ENCODE peak calls at places on chromosomes 7 and 10, in nine cellular contexts. One of them, this sample, is unnamed.
A peak's percentile ranks its signal among the peaks of the same experiment; 100 is the strongest.

GRCh38 chr7:106070201-106070551 is 41.9 kb downstream of the SYPL1 start:
- DNase-seq in AG09309: no peak
- DNase-seq in SK-MEL-5: no peak
- DNase-seq in stimulated activated CD4-positive, alpha-beta T cell treated with anti-CD3 and anti-CD28 coated beads, Interleukin-4, amount 100 ng/mL, for 24 hours: no peak
- DNase-seq in NCI-H460: no peak
- DNase-seq in epithelial cell of esophagus: peak; percentile 84
- DNase-seq in cerebellar cortex: peak; percentile 77
- DNase-seq in GM18507: no peak
- DNase-seq in SK-N-SH: peak; percentile 29
- DNase-seq in this sample: no peak

GRCh38 chr10:3803884-3804741 is 19.1 kb upstream of the KLF6 start:
- DNase-seq in AG09309: no peak
- DNase-seq in NCI-H460: no peak
- DNase-seq in stimulated activated CD4-positive, alpha-beta T cell treated with anti-CD3 and anti-CD28 coated beads, Interleukin-4, amount 100 ng/mL, for 24 hours: peak; percentile 77
- DNase-seq in GM18507: no peak
- DNase-seq in SK-MEL-5: peak; percentile 53
- DNase-seq in epithelial cell of esophagus: no peak
- DNase-seq in SK-N-SH: no peak
- DNase-seq in cerebellar cortex: no peak
- DNase-seq in this sample: no peak

GRCh38 chr7:39054731-39055130 is 77.0 kb downstream of the POU6F2 start:
- DNase-seq in cerebellar cortex: no peak
- DNase-seq in epithelial cell of esophagus: peak; percentile 2
- DNase-seq in stimulated activated CD4-positive, alpha-beta T cell treated with anti-CD3 and anti-CD28 coated beads, Interleukin-4, amount 100 ng/mL, for 24 hours: no peak
- DNase-seq in NCI-H460: no peak
- DNase-seq in SK-MEL-5: no peak
- DNase-seq in GM18507: no peak
- DNase-seq in SK-N-SH: no peak
- DNase-seq in AG09309: no peak
- DNase-seq in this sample: no peak

GRCh38 chr7:106598663-106599342 is 62.2 kb downstream of the CCDC71L start:
- DNase-seq in GM18507: peak; percentile 47
- DNase-seq in stimulated activated CD4-positive, alpha-beta T cell treated with anti-CD3 and anti-CD28 coated beads, Interleukin-4, amount 100 ng/mL, for 24 hours: peak; percentile 75
- DNase-seq in epithelial cell of esophagus: peak; percentile 84
- DNase-seq in cerebellar cortex: peak; percentile 15
- DNase-seq in SK-N-SH: peak; percentile 17
- DNase-seq in NCI-H460: peak; percentile 65
- DNase-seq in SK-MEL-5: peak; percentile 99
- DNase-seq in AG09309: peak; percentile 2
- DNase-seq in this sample: peak; percentile 26

GRCh38 chr10:129900825-129901224 is 63.2 kb downstream of the EBF3 start:
- DNase-seq in AG09309: no peak
- DNase-seq in epithelial cell of esophagus: no peak
- DNase-seq in GM18507: no peak
- DNase-seq in stimulated activated CD4-positive, alpha-beta T cell treated with anti-CD3 and anti-CD28 coated beads, Interleukin-4, amount 100 ng/mL, for 24 hours: no peak
- DNase-seq in cerebellar cortex: no peak
- DNase-seq in SK-MEL-5: no peak
- DNase-seq in NCI-H460: no peak
- DNase-seq in SK-N-SH: no peak
- DNase-seq in this sample: no peak

GRCh38 chr7:108570146-108570755 is 577 bp downstream of the DNAJB9 start:
- DNase-seq in SK-MEL-5: peak; percentile 66
- DNase-seq in GM18507: no peak
- DNase-seq in AG09309: no peak
- DNase-seq in SK-N-SH: peak; percentile 64
- DNase-seq in stimulated activated CD4-positive, alpha-beta T cell treated with anti-CD3 and anti-CD28 coated beads, Interleukin-4, amount 100 ng/mL, for 24 hours: peak; percentile 50
- DNase-seq in NCI-H460: peak; percentile 31
- DNase-seq in cerebellar cortex: peak; percentile 64
- DNase-seq in epithelial cell of esophagus: peak; percentile 78
- DNase-seq in this sample: no peak

GRCh38 chr10:98444314-98445006 is 2.3 kb downstream of the HPS1 start:
- DNase-seq in SK-MEL-5: no peak
- DNase-seq in epithelial cell of esophagus: no peak
- DNase-seq in NCI-H460: no peak
- DNase-seq in GM18507: no peak
- DNase-seq in SK-N-SH: no peak
- DNase-seq in AG09309: no peak
- DNase-seq in stimulated activated CD4-positive, alpha-beta T cell treated with anti-CD3 and anti-CD28 coated beads, Interleukin-4, amount 100 ng/mL, for 24 hours: no peak
- DNase-seq in cerebellar cortex: no peak
- DNase-seq in this sample: no peak

GRCh38 chr7:39721345-39721744 is 98.0 kb downstream of the RALA start:
- DNase-seq in SK-MEL-5: peak; percentile 36
- DNase-seq in stimulated activated CD4-positive, alpha-beta T cell treated with anti-CD3 and anti-CD28 coated beads, Interleukin-4, amount 100 ng/mL, for 24 hours: no peak
- DNase-seq in AG09309: no peak
- DNase-seq in SK-N-SH: no peak
- DNase-seq in GM18507: no peak
- DNase-seq in epithelial cell of esophagus: no peak
- DNase-seq in cerebellar cortex: no peak
- DNase-seq in NCI-H460: no peak
- DNase-seq in this sample: no peak

GRCh38 chr7:114466911-114467310 is 52.3 kb downstream of the FOXP2 start:
- DNase-seq in cerebellar cortex: no peak
- DNase-seq in NCI-H460: no peak
- DNase-seq in epithelial cell of esophagus: no peak
- DNase-seq in SK-N-SH: no peak
- DNase-seq in SK-MEL-5: no peak
- DNase-seq in AG09309: no peak
- DNase-seq in GM18507: no peak
- DNase-seq in stimulated activated CD4-positive, alpha-beta T cell treated with anti-CD3 and anti-CD28 coated beads, Interleukin-4, amount 100 ng/mL, for 24 hours: no peak
- DNase-seq in this sample: peak; percentile 75

GRCh38 chr10:129652521-129653201 is 185.6 kb downstream of the MGMT start:
- DNase-seq in stimulated activated CD4-positive, alpha-beta T cell treated with anti-CD3 and anti-CD28 coated beads, Interleukin-4, amount 100 ng/mL, for 24 hours: no peak
- DNase-seq in SK-MEL-5: no peak
- DNase-seq in SK-N-SH: no peak
- DNase-seq in cerebellar cortex: no peak
- DNase-seq in epithelial cell of esophagus: no peak
- DNase-seq in GM18507: no peak
- DNase-seq in AG09309: no peak
- DNase-seq in NCI-H460: no peak
- DNase-seq in this sample: no peak

GRCh38 chr7:151489498-151489897 is 30.2 kb downstream of the RHEB start:
- DNase-seq in cerebellar cortex: no peak
- DNase-seq in epithelial cell of esophagus: no peak
- DNase-seq in stimulated activated CD4-positive, alpha-beta T cell treated with anti-CD3 and anti-CD28 coated beads, Interleukin-4, amount 100 ng/mL, for 24 hours: no peak
- DNase-seq in SK-MEL-5: no peak
- DNase-seq in GM18507: no peak
- DNase-seq in AG09309: no peak
- DNase-seq in SK-N-SH: no peak
- DNase-seq in NCI-H460: no peak
- DNase-seq in this sample: no peak

GRCh38 chr10:60574388-60574787 is 184.7 kb upstream of the ANK3 start:
- DNase-seq in cerebellar cortex: no peak
- DNase-seq in GM18507: no peak
- DNase-seq in NCI-H460: no peak
- DNase-seq in epithelial cell of esophagus: peak; percentile 45
- DNase-seq in SK-N-SH: no peak
- DNase-seq in SK-MEL-5: no peak
- DNase-seq in stimulated activated CD4-positive, alpha-beta T cell treated with anti-CD3 and anti-CD28 coated beads, Interleukin-4, amount 100 ng/mL, for 24 hours: no peak
- DNase-seq in AG09309: no peak
- DNase-seq in this sample: no peak

GRCh38 chr10:107390563-107390962 is 226.1 kb upstream of the SORCS1 start:
- DNase-seq in cerebellar cortex: no peak
- DNase-seq in SK-N-SH: peak; percentile 3
- DNase-seq in AG09309: no peak
- DNase-seq in NCI-H460: no peak
- DNase-seq in GM18507: no peak
- DNase-seq in epithelial cell of esophagus: no peak
- DNase-seq in SK-MEL-5: no peak
- DNase-seq in stimulated activated CD4-positive, alpha-beta T cell treated with anti-CD3 and anti-CD28 coated beads, Interleukin-4, amount 100 ng/mL, for 24 hours: no peak
- DNase-seq in this sample: no peak

GRCh38 chr10:105148456-105148855 is 507.4 kb downstream of the SORCS3 start:
- DNase-seq in NCI-H460: no peak
- DNase-seq in stimulated activated CD4-positive, alpha-beta T cell treated with anti-CD3 and anti-CD28 coated beads, Interleukin-4, amount 100 ng/mL, for 24 hours: no peak
- DNase-seq in GM18507: no peak
- DNase-seq in epithelial cell of esophagus: peak; percentile 43
- DNase-seq in AG09309: no peak
- DNase-seq in SK-N-SH: no peak
- DNase-seq in cerebellar cortex: no peak
- DNase-seq in SK-MEL-5: no peak
- DNase-seq in this sample: no peak